ENCODE peak calls at places on chromosome 19, in eight cellular contexts. One of them, this sample, is unnamed.

GRCh38 chr19:55165952-55166529 is 372 bp downstream of the DNAAF3 start:
- DNase-seq in colonic mucosa: peak; percentile 56
- DNase-seq in cardiac fibroblast: peak; percentile 79
- DNase-seq in nephron progenitor cell: peak; percentile 83
- DNase-seq in left ventricle myocardium superior: peak; percentile 73
- DNase-seq in psoas muscle: peak; percentile 64
- DNase-seq in brain microvascular endothelial cell: peak; percentile 73
- DNase-seq in A549: peak; percentile 95
- DNase-seq in this sample: peak; percentile 43

GRCh38 chr19:49932041-49932451 is 2.7 kb upstream of the NUP62 start:
- DNase-seq in colonic mucosa: no peak
- DNase-seq in cardiac fibroblast: no peak
- DNase-seq in nephron progenitor cell: no peak
- DNase-seq in left ventricle myocardium superior: no peak
- DNase-seq in psoas muscle: no peak
- DNase-seq in brain microvascular endothelial cell: no peak
- DNase-seq in A549: no peak
- DNase-seq in this sample: no peak

GRCh38 chr19:12840091-12841079 is 2.1 kb downstream of the MAST1 start:
- DNase-seq in colonic mucosa: peak; percentile 91
- DNase-seq in cardiac fibroblast: peak; percentile 83
- DNase-seq in nephron progenitor cell: peak; percentile 98
- DNase-seq in left ventricle myocardium superior: peak; percentile 50
- DNase-seq in psoas muscle: peak; percentile 51
- DNase-seq in brain microvascular endothelial cell: peak; percentile 84
- DNase-seq in A549: peak; percentile 80
- DNase-seq in this sample: peak; percentile 35

GRCh38 chr19:31054430-31054829 is 294.8 kb downstream of the TSHZ3 start:
- DNase-seq in colonic mucosa: peak; percentile 35
- DNase-seq in cardiac fibroblast: peak; percentile 78
- DNase-seq in nephron progenitor cell: peak; percentile 47
- DNase-seq in left ventricle myocardium superior: peak; percentile 40
- DNase-seq in psoas muscle: no peak
- DNase-seq in brain microvascular endothelial cell: peak; percentile 69
- DNase-seq in A549: peak; percentile 65
- DNase-seq in this sample: no peak

GRCh38 chr19:30046522-30046921 is 104.5 kb downstream of the URI1 start:
- DNase-seq in colonic mucosa: no peak
- DNase-seq in cardiac fibroblast: peak; percentile 5
- DNase-seq in nephron progenitor cell: no peak
- DNase-seq in left ventricle myocardium superior: no peak
- DNase-seq in psoas muscle: no peak
- DNase-seq in brain microvascular endothelial cell: peak; percentile 15
- DNase-seq in A549: peak; percentile 48
- DNase-seq in this sample: no peak

GRCh38 chr19:51793994-51794393 is 963 bp upstream of the FPR3 start:
- DNase-seq in colonic mucosa: no peak
- DNase-seq in cardiac fibroblast: no peak
- DNase-seq in nephron progenitor cell: no peak
- DNase-seq in left ventricle myocardium superior: no peak
- DNase-seq in psoas muscle: no peak
- DNase-seq in brain microvascular endothelial cell: no peak
- DNase-seq in A549: no peak
- DNase-seq in this sample: no peak

GRCh38 chr19:2618611-2619010 is 83.9 kb downstream of the GNG7 start:
- DNase-seq in colonic mucosa: peak; percentile 61
- DNase-seq in cardiac fibroblast: peak; percentile 71
- DNase-seq in nephron progenitor cell: no peak
- DNase-seq in left ventricle myocardium superior: peak; percentile 71
- DNase-seq in psoas muscle: peak; percentile 60
- DNase-seq in brain microvascular endothelial cell: no peak
- DNase-seq in A549: no peak
- DNase-seq in this sample: peak; percentile 63

GRCh38 chr19:42048992-42049391 is 21.0 kb downstream of the GRIK5 start:
- DNase-seq in colonic mucosa: peak; percentile 64
- DNase-seq in cardiac fibroblast: no peak
- DNase-seq in nephron progenitor cell: no peak
- DNase-seq in left ventricle myocardium superior: no peak
- DNase-seq in psoas muscle: no peak
- DNase-seq in brain microvascular endothelial cell: no peak
- DNase-seq in A549: no peak
- DNase-seq in this sample: no peak

GRCh38 chr19:7665076-7665475 is 3.8 kb upstream of the RETN start:
- DNase-seq in colonic mucosa: no peak
- DNase-seq in cardiac fibroblast: peak; percentile 55
- DNase-seq in nephron progenitor cell: no peak
- DNase-seq in left ventricle myocardium superior: no peak
- DNase-seq in psoas muscle: no peak
- DNase-seq in brain microvascular endothelial cell: no peak
- DNase-seq in A549: no peak
- DNase-seq in this sample: no peak